ENCODE peak calls at places on chromosome 13, in six cellular contexts. R is trophoblast cell, L is IMR-90, G is H1, W is H9, J is neuronal stem cell. H is an unnamed sample. For H3K27me3, the result is how much of the 10 kb centered on the place peaks cover.

GRCh38 chr13:26785845-26786630 is 25.5 kb upstream of the GPR12 start:
- DNase-seq in R (peak), L (no peak), G (no peak), W (peak), J (no peak), H (no peak)

GRCh38 chr13:106521101-106521799 is 14.2 kb downstream of the EFNB2 start:
- DNase-seq in R (no peak), L (no peak), G (no peak), W (no peak), J (no peak), H (no peak)

GRCh38 chr13:74324338-74324737 is 190.1 kb upstream of the KLF12 start:
- DNase-seq in R (no peak), L (no peak), G (no peak), W (no peak), J (no peak), H (no peak)

GRCh38 chr13:102800145-102801041 is 1.5 kb downstream of the BIVM start:
- DNase-seq in R (peak), L (peak), G (no peak), W (peak), J (peak), H (peak)

GRCh38 chr13:101492251-101492910 is 39.9 kb downstream of the ITGBL1 start:
- DNase-seq in R (no peak), L (peak), G (no peak), W (no peak), J (peak), H (no peak)

GRCh38 chr13:106118996-106119395 is 416.5 kb downstream of the EFNB2 start:
- DNase-seq in R (no peak), L (no peak), G (no peak), W (no peak), J (no peak), H (no peak)

GRCh38 chr13:51801631-51802099 is 2.3 kb downstream of the DHRS12 start:
- DNase-seq in R (no peak), L (no peak), G (no peak), W (no peak), J (peak), H (no peak)

GRCh38 chr13:31944262-31945160 is 87.1 kb upstream of the FRY start:
- DNase-seq in R (no peak), L (no peak), G (no peak), W (no peak), J (no peak), H (no peak)

GRCh38 chr13:23679214-23679613 is 109.0 kb downstream of the TNFRSF19 start:
- DNase-seq in R (no peak), L (peak), G (no peak), W (no peak), J (no peak), H (peak)

GRCh38 chr13:29908917-29909755 is 58.7 kb upstream of the UBL3 start:
- DNase-seq in R (no peak), L (no peak), G (no peak), W (no peak), J (no peak), H (no peak)

GRCh38 chr13:29908411-29908810 is 58.0 kb upstream of the UBL3 start:
- DNase-seq in R (no peak), L (peak), G (no peak), W (no peak), J (no peak), H (peak)

GRCh38 chr13:29911781-29912478 is 61.5 kb upstream of the UBL3 start:
- DNase-seq in R (no peak), L (no peak), G (no peak), W (no peak), J (no peak), H (no peak)

GRCh38 chr13:29907670-29908069 is 57.3 kb upstream of the UBL3 start:
- DNase-seq in R (no peak), L (no peak), G (no peak), W (no peak), J (no peak), H (no peak)

DNA sequence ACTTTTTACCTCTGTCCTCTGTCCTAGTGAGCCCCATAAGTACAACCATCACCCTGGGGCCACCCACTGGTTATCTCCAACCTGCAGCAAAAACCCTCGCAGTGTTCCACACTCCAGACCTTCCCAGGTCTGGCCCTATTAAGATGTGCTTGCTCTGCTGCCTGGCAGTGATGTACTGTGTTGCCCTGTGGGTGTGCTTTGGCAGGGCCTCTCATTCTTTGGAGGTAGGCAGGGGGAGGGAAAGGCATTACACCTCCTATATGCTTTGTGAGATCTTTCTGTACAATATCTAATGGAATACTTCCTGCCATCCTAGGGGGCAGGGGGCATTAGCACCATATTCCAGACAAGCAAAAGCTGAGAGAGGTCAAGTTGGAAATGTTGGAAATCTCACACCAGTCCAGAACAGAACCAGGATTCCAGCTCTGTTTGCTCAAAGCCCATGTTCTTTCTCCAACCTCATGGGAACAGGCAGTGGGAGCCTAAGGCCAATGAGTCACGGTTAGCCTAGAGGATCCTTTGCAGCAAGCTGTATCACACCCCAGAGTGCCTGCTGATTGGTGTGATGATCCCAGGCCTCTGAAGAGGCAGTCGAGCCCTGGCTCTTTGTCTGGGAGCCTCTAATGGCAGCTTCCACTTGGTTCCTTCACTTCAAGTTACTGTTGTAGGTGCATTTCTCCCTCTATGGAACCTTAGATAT is 59.7 kb upstream of the UBL3 start:
- DNase-seq in R (peak), L (peak), G (no peak), W (no peak), J (no peak), H (peak)
- H4K91ac ChIP-seq in R (no peak), L (peak), G (no peak), W (no peak), J (no peak), H (no peak)

DNA sequence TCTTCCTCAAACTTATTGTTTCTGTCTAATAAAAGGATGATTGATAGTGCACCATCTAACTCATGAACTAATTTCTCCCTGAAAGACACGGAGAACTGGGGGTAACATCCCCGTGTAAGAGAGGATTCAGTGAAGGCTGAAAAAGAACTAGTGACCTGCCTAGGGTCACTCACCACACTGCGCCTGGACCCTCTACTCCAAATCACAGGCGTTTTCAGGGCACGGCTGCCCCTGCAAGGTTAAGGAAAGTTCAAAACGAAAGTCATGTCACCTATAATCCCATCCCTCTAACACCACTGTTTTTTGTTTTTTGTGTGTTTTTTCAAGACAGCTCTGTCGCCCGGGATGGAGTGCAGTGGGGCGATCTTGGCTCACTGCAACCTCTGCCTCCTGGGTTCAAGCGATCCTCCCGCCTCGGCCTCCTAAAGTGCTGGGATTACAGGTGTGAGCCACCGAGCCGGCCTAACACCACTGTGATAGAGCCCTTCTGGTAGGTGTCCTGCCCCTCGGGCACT is 8.7 kb downstream of the URAD start:
- DNase-seq in R (no peak), L (no peak), G (no peak), W (no peak), J (no peak), H (no peak)
- H3K27me3 ChIP-seq in R (half or more), L (half or more), G (half or more), W (half or more), J (half or more), H (half or more)

GRCh38 chr13:25301347-25302113 is at the start of gene NUP58:
- DNase-seq in R (peak), L (peak), G (peak), W (peak), J (peak), H (peak)
- H4K8ac ChIP-seq in R (peak), L (peak), G (peak), W (no peak), J (peak), H (peak)

DNA sequence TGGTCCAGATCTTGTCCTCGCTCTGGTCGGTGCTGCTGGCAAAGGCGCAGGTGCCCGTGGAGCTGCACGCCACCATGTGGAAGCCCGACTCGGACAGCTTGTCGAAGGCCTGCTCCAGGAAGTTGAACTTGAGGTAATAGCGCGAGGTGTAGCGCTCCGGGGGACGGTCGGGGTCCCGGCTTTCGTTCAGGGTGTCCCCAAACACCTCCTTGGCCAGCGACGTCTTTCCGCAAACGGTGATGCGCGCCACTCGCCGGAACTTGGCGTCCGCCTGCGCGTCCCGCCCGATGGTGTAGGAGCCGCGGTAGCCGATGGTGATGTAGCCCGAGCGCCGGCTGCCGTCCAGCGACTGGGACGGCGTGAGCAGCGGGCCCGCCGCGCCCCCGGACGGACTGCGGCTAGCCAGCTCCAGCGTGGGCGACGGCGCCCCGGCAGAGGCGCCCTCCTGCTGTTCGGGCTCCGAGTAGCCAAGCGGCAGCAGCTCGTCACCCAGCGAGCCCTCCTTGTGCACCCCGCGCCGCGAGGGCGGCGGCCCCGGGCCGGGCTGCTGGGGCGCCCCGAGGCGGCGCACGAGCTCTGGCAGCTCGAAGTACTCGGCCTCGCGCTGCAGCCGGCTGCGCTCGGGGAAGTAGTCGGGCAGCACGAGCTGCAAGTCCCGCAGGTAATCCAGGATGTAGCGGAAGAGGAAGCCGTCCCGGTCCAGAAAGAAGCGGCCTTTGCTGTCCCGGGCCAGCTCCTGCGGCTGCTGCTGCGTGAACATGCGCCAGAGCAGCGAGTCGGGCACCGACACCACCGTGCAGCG is 801 bp downstream of the KCTD12 start:
- DNase-seq in R (no peak), L (peak), G (peak), W (peak), J (peak), H (peak)
- H4K91ac ChIP-seq in R (peak), L (no peak), G (no peak), W (no peak), J (no peak), H (peak)

GRCh38 chr13:95552208-95552538 is 347 bp upstream of the CLDN10 start:
- DNase-seq in R (no peak), L (no peak), G (no peak), W (no peak), J (no peak), H (no peak)

GRCh38 chr13:95553271-95553588 is 710 bp downstream of the CLDN10 start:
- DNase-seq in R (no peak), L (no peak), G (no peak), W (no peak), J (no peak), H (no peak)

GRCh38 chr13:95553614-95554385 is 1.3 kb downstream of the CLDN10 start:
- DNase-seq in R (peak), L (no peak), G (no peak), W (peak), J (no peak), H (peak)

GRCh38 chr13:95556981-95557380 is 4.5 kb downstream of the CLDN10 start:
- DNase-seq in R (no peak), L (no peak), G (no peak), W (no peak), J (no peak), H (no peak)

GRCh38 chr13:95552539-95553270 is at the start of gene CLDN10:
- DNase-seq in R (no peak), L (no peak), G (peak), W (peak), J (peak), H (no peak)
- H3K27me3 ChIP-seq in R (under half), L (half or more), G (under half), W (under half), J (half or more), H (under half)

DNA sequence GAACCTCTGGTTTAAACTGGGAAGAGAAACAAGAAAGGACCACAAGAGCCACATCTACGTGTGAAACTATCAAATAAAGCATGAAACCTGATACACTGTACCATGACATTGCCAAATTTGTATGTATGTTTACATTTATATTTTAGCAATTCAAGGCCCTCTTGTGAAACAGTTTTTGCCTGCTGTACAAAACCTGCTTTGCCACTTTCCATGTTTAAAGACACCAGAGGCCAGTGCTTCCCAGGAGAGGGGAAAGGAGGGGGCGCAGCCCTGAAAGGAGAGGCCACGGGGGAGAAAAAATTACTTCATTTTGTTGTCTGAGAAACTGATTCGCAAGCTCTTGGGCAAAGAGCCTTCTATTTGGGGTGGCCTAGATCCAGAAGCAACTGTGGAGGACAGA is 124.8 kb downstream of the DCLK1 start:
- DNase-seq in R (no peak), L (no peak), G (no peak), W (no peak), J (no peak), H (no peak)
- H4K8ac ChIP-seq in R (no peak), L (no peak), G (no peak), W (no peak), J (no peak), H (no peak)

DNA sequence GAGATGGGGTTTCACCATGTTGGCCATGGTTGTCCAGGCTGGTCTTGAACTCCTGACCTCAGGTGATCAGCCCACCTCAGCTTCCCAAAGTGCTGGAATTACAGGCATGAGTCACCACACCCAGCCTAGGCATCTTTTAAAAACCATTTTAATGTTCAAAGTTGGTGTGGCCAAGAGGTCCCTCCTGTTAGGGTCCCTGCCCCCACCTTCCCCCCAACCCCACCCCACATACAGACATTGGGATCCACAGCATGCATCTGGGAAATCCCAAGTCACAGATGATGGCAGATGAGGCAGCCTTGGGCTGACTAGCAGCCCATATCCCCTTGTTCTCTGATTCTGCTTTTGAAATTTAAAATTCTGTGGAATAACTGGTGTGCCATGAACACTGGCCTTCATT is 226.0 kb downstream of the KATNAL1 start:
- DNase-seq in R (no peak), L (no peak), G (no peak), W (no peak), J (no peak), H (no peak)
- H4K91ac ChIP-seq in R (no peak), L (no peak), G (no peak), W (no peak), J (no peak), H (no peak)

GRCh38 chr13:99970761-99971575 is 599 bp downstream of the ZIC5 start:
- DNase-seq in R (no peak), L (no peak), G (no peak), W (peak), J (no peak), H (no peak)
- H3K27me3 ChIP-seq in R (half or more), L (half or more), G (under half), W (under half), J (under half), H (half or more)